ENCODE peak calls at places on chromosomes 7 and 10, in five cellular contexts. T is NCI-H2171, Z is ureter, L is adrenal gland, O is GM10248. J is an unnamed sample.

GRCh38 chr7:3250725-3251124 is 50.3 kb upstream of the SDK1 start:
- DNase-seq in L (no peak), O (no peak), Z (no peak), T (no peak), J (no peak)

GRCh38 chr7:6533893-6534804 is 17.1 kb downstream of the GRID2IP start:
- DNase-seq in L (no peak), Z (no peak), T (no peak), O (no peak), J (no peak)

GRCh38 chr10:116429288-116429977 is 1.8 kb downstream of the PNLIPRP3 start:
- DNase-seq in L (no peak), O (no peak), Z (no peak), T (no peak), J (no peak)

GRCh38 chr7:102169651-102170416 is 116.8 kb upstream of the SH2B2 start:
- DNase-seq in T (no peak), O (no peak), L (no peak), Z (no peak), J (no peak)

GRCh38 chr7:81231203-81231922 is 312.5 kb upstream of the SEMA3C start:
- DNase-seq in L (no peak), T (no peak), Z (no peak), O (no peak), J (no peak)

GRCh38 chr7:130356760-130357611 is 12.4 kb downstream of the CPA5 start:
- DNase-seq in L (peak), T (no peak), Z (peak), O (no peak), J (no peak)

GRCh38 chr10:125064681-125065492 is 95.5 kb downstream of the CTBP2 start:
- DNase-seq in L (no peak), T (no peak), Z (no peak), O (peak), J (no peak)

GRCh38 chr7:34835901-34836300 is 177.9 kb downstream of the NPSR1 start:
- DNase-seq in L (no peak), Z (no peak), O (no peak), T (no peak), J (no peak)

GRCh38 chr10:436911-437665 is 252.4 kb downstream of the DIP2C start:
- DNase-seq in Z (no peak), O (no peak), T (no peak), L (no peak), J (no peak)

J was measured in lung.